ENCODE peak calls at places on chromosomes 12 and 14, in nine cellular contexts. L is fibroblast of villous mesenchyme; P is fibroblast of gingiva; G is ureter; Q is effector memory CD4-positive, alpha-beta T cell; T is NCI-H774; M is T-cell; C is stimulated activated CD8-positive, alpha-beta memory T cell treated with anti-CD3 and anti-CD28 coated beads, Interleukin-4, amount 100 ng/mL, for 4 hours; B is amniotic epithelial cell. Z is an unnamed sample.

GRCh38 chr14:80419339-80419738 is 208.0 kb upstream of the DIO2 start:
- DNase-seq in G (no peak), L (no peak), M (no peak), Q (no peak), T (peak), P (no peak), B (no peak), C (no peak), Z (no peak)

GRCh38 chr12:5973461-5974115 is 28.5 kb upstream of the ANO2 start:
- DNase-seq in B (no peak), L (no peak), T (no peak), P (no peak), M (no peak), Q (no peak), C (no peak), G (no peak), Z (no peak)

GRCh38 chr12:52990206-52990605 is 16.1 kb upstream of the EIF4B start:
- DNase-seq in P (no peak), C (no peak), L (peak), B (peak), G (no peak), Q (no peak), T (no peak), M (no peak), Z (no peak)

GRCh38 chr12:45263587-45263986 is 47.7 kb downstream of the ANO6 start:
- DNase-seq in G (no peak), B (no peak), T (no peak), L (no peak), Q (no peak), M (no peak), C (no peak), P (no peak), Z (no peak)

GRCh38 chr12:18576104-18576622 is 161.6 kb downstream of the PLCZ1 start:
- DNase-seq in G (no peak), P (peak), C (no peak), L (no peak), Q (no peak), T (no peak), M (no peak), B (peak), Z (no peak)

GRCh38 chr12:132249747-132250478 is 79.5 kb downstream of the GALNT9 start:
- DNase-seq in B (no peak), T (no peak), P (no peak), Q (no peak), L (no peak), M (no peak), G (no peak), C (no peak), Z (no peak)

GRCh38 chr14:52060080-52060479 is 8.8 kb downstream of the NID2 start:
- DNase-seq in T (no peak), B (no peak), M (no peak), L (no peak), P (peak), G (no peak), C (no peak), Q (no peak), Z (no peak)

GRCh38 chr14:91029451-91030217 is 30.8 kb downstream of the RPS6KA5 start:
- DNase-seq in B (no peak), G (no peak), P (no peak), T (no peak), M (no peak), C (no peak), L (peak), Q (no peak), Z (no peak)

GRCh38 chr12:4059891-4060290 is 186.7 kb upstream of the PARP11 start:
- DNase-seq in Q (no peak), B (no peak), M (no peak), P (no peak), L (no peak), G (no peak), T (no peak), C (no peak), Z (no peak)

GRCh38 chr12:131452444-131452860 is 258.4 kb upstream of the SFSWAP start:
- DNase-seq in L (no peak), G (no peak), P (no peak), C (no peak), B (no peak), M (no peak), T (no peak), Q (no peak), Z (no peak)

GRCh38 chr14:86296173-86296572 is 766.2 kb downstream of the FLRT2 start:
- DNase-seq in L (peak), P (peak), G (no peak), B (no peak), M (no peak), T (peak), C (no peak), Q (no peak), Z (no peak)

GRCh38 chr12:49903700-49904423 is at the start of gene FAIM2:
- DNase-seq in C (no peak), P (peak), T (no peak), G (peak), B (peak), L (peak), Q (no peak), M (no peak), Z (no peak)

GRCh38 chr12:56995201-56995929 is 11.0 kb downstream of the ZBTB39 start:
- DNase-seq in T (no peak), C (no peak), Q (no peak), P (no peak), G (no peak), L (no peak), M (no peak), B (no peak), Z (no peak)

GRCh38 chr12:120835657-120836056 is 68.5 kb downstream of the SPPL3 start:
- DNase-seq in L (no peak), Q (no peak), M (no peak), P (peak), B (no peak), T (no peak), C (no peak), G (no peak), Z (no peak)

GRCh38 chr12:78938341-78939084 is 73.9 kb downstream of the SYT1 start:
- DNase-seq in M (no peak), L (no peak), P (no peak), B (peak), C (no peak), Q (no peak), G (no peak), T (peak), Z (peak)

GRCh38 chr12:109727039-109727723 is 13.6 kb downstream of the FAM222A start:
- DNase-seq in G (no peak), Q (no peak), B (no peak), M (no peak), L (no peak), T (no peak), P (no peak), C (no peak), Z (peak)

GRCh38 chr12:49872781-49873181 is 29.9 kb upstream of the BCDIN3D start:
- DNase-seq in Q (no peak), M (no peak), L (peak), T (no peak), C (no peak), G (no peak), B (peak), P (no peak), Z (no peak)

GRCh38 chr14:75881986-75882385 is 99.8 kb downstream of the TGFB3 start:
- DNase-seq in P (no peak), Q (no peak), M (no peak), G (no peak), L (no peak), B (peak), T (no peak), C (no peak), Z (no peak)

GRCh38 chr14:73295198-73295796 is 58.0 kb downstream of the PAPLN start:
- DNase-seq in B (peak), Q (no peak), C (no peak), G (no peak), T (peak), L (peak), P (peak), M (no peak), Z (no peak)

GRCh38 chr12:26823391-26823790 is 9.6 kb downstream of the ITPR2 start:
- DNase-seq in Q (no peak), B (peak), C (no peak), L (no peak), G (no peak), T (no peak), P (no peak), M (no peak), Z (no peak)

GRCh38 chr14:79947440-79947839 is 263.9 kb downstream of the DIO2 start:
- DNase-seq in C (no peak), B (no peak), P (no peak), M (no peak), G (no peak), Q (no peak), T (no peak), L (no peak), Z (no peak)

GRCh38 chr12:34398706-34399630 is 376.7 kb downstream of the ALG10 start:
- DNase-seq in G (peak), C (no peak), L (no peak), Q (peak), B (no peak), P (no peak), M (peak), T (no peak), Z (no peak)

GRCh38 chr12:52834727-52835001 is 553 bp upstream of the KRT79 start:
- DNase-seq in C (no peak), M (no peak), Q (no peak), P (no peak), B (no peak), L (no peak), T (no peak), G (no peak), Z (no peak)

GRCh38 chr14:84493779-84494178 is 1036.2 kb upstream of the FLRT2 start:
- DNase-seq in L (peak), B (peak), C (no peak), T (no peak), M (no peak), Q (no peak), G (no peak), P (no peak), Z (no peak)

GRCh38 chr12:116502989-116503496 is 56.1 kb upstream of the MAP1LC3B2 start:
- DNase-seq in L (no peak), M (no peak), C (no peak), T (peak), B (no peak), Q (no peak), G (no peak), P (no peak), Z (peak)

GRCh38 chr14:74558655-74559054 is 53.4 kb downstream of the LTBP2 start:
- DNase-seq in G (no peak), P (peak), M (no peak), L (peak), C (no peak), B (no peak), T (no peak), Q (no peak), Z (no peak)

GRCh38 chr12:132276066-132276719 is 53.2 kb downstream of the GALNT9 start:
- DNase-seq in L (no peak), T (no peak), Q (no peak), G (no peak), P (no peak), B (no peak), C (no peak), M (no peak), Z (no peak)

GRCh38 chr12:47741340-47741703 is 16.0 kb upstream of the ENDOU start:
- DNase-seq in C (peak), P (no peak), B (no peak), T (peak), M (peak), Q (peak), L (no peak), G (no peak), Z (peak)

GRCh38 chr14:100622708-100623485 is 35.7 kb upstream of the BEGAIN start:
- DNase-seq in T (no peak), G (no peak), C (no peak), B (no peak), P (no peak), M (no peak), Q (no peak), L (no peak), Z (no peak)

GRCh38 chr12:10952645-10953044 is 13.6 kb upstream of the TAS2R14 start:
- DNase-seq in L (no peak), M (no peak), B (no peak), Q (no peak), P (no peak), C (no peak), T (no peak), G (no peak), Z (no peak)

GRCh38 chr14:39229222-39229543 is 4.5 kb upstream of the MIA2 start:
- DNase-seq in M (no peak), Q (peak), L (no peak), P (no peak), T (no peak), G (no peak), C (peak), B (no peak), Z (no peak)

GRCh38 chr14:95504135-95505029 is 12.1 kb downstream of the SYNE3 start:
- DNase-seq in M (no peak), C (no peak), L (peak), B (peak), Q (no peak), T (no peak), P (peak), G (no peak), Z (no peak)

GRCh38 chr12:78457951-78458350 is 406.6 kb upstream of the SYT1 start:
- DNase-seq in P (peak), Q (no peak), G (no peak), C (no peak), L (peak), B (peak), T (no peak), M (no peak), Z (no peak)

GRCh38 chr12:570949-571794 is 92.1 kb downstream of the NINJ2 start:
- DNase-seq in P (peak), M (no peak), B (peak), T (no peak), G (peak), Q (no peak), C (no peak), L (peak), Z (peak)

GRCh38 chr14:75454963-75455546 is 27.2 kb downstream of the JDP2 start:
- DNase-seq in M (no peak), Q (no peak), C (no peak), L (peak), G (peak), T (no peak), P (peak), B (peak), Z (no peak)

GRCh38 chr12:119288559-119288958 is 46.0 kb upstream of the CCDC60 start:
- DNase-seq in G (no peak), C (no peak), B (no peak), L (no peak), M (no peak), T (no peak), P (no peak), Q (no peak), Z (no peak)

GRCh38 chr14:105492966-105493871 is 2.2 kb downstream of the TEDC1 start:
- DNase-seq in C (no peak), M (no peak), P (no peak), T (no peak), L (no peak), B (no peak), G (peak), Q (no peak), Z (no peak)

GRCh38 chr14:95174184-95174804 is 17.0 kb upstream of the DICER1 start:
- DNase-seq in Q (no peak), T (no peak), M (no peak), C (no peak), L (peak), G (no peak), B (peak), P (no peak), Z (no peak)

GRCh38 chr14:23600322-23600707 is 21.7 kb upstream of the JPH4 start:
- DNase-seq in T (no peak), G (no peak), Q (no peak), M (no peak), B (no peak), P (no peak), C (no peak), L (no peak), Z (no peak)

GRCh38 chr12:118035194-118036041 is 18.9 kb downstream of the RFC5 start:
- DNase-seq in Q (no peak), P (no peak), T (no peak), M (no peak), B (no peak), L (no peak), G (no peak), C (no peak), Z (peak)